ENCODE peak calls at places on chromosomes 3 and 15, in ten cellular contexts. L is activated T-helper 1 cell treated with Interleukin-2 at 50 U/mL for 16 hours, F is AG04450, I is NCI-H1092 treated with DMSO at 0.1 percent for 48 hours, P is neural crest cell, H is DMS 273 treated with DMSO at 0.1 percent for 48 hours, T is ovary, Q is WTC11, B is ureter, K is NCI-H2081 treated with DMSO at 0.1 percent for 48 hours. N is an unnamed sample.

GRCh38 chr15:71789616-71790015 is 20.7 kb upstream of the NR2E3 start:
- DNase-seq in L (no peak), H (no peak), T (no peak), F (no peak), P (no peak), K (no peak), I (no peak), Q (no peak), B (no peak), N (no peak)

GRCh38 chr3:161559177-161559998 is 62.8 kb downstream of the OTOL1 start:
- DNase-seq in B (no peak), Q (peak), H (peak), I (peak), T (no peak), L (no peak), F (no peak), K (peak), P (peak), N (no peak)

GRCh38 chr15:64024172-64025050 is 21.9 kb downstream of the DAPK2 start:
- DNase-seq in H (no peak), B (no peak), Q (peak), P (no peak), T (no peak), F (no peak), K (no peak), I (no peak), L (no peak), N (no peak)

GRCh38 chr15:66078929-66079275 is 174.6 kb downstream of the MEGF11 start:
- DNase-seq in Q (no peak), F (no peak), K (no peak), T (no peak), H (no peak), I (no peak), B (no peak), L (no peak), P (no peak), N (no peak)

GRCh38 chr15:62445244-62445643 is 280.2 kb upstream of the C2CD4B start:
- DNase-seq in T (no peak), P (no peak), H (no peak), Q (no peak), K (no peak), B (no peak), I (no peak), F (no peak), L (no peak), N (no peak)

GRCh38 chr3:194070634-194071409 is 65.1 kb upstream of the HES1 start:
- DNase-seq in B (peak), T (peak), Q (peak), P (peak), H (peak), K (peak), I (peak), L (peak), F (peak), N (no peak)

GRCh38 chr15:25739687-25740121 is 123.4 kb downstream of the ATP10A start:
- DNase-seq in H (peak), P (peak), L (peak), Q (peak), B (no peak), T (no peak), K (peak), I (peak), F (peak), N (peak)

GRCh38 chr3:161893972-161894371 is 397.4 kb downstream of the OTOL1 start:
- DNase-seq in H (no peak), L (no peak), K (no peak), P (no peak), I (no peak), B (no peak), F (peak), Q (no peak), T (no peak), N (no peak)

GRCh38 chr3:58793938-58794337 is 127.4 kb upstream of the FAM3D start:
- DNase-seq in T (no peak), Q (no peak), P (no peak), K (no peak), H (no peak), L (no peak), F (no peak), I (no peak), B (no peak), N (no peak)